ENCODE peak calls at places on chromosomes 7 and 10, in five cellular contexts. J is A549, W is left ventricle myocardium inferior, X is cardiac muscle cell, K is OCI-LY7. C is an unnamed sample.
A peak's percentile ranks its signal among the peaks of the same experiment; 100 is the strongest.

GRCh38 chr10:130438861-130439260 is 302.7 kb downstream of the GLRX3 start:
- DNase-seq in X (no peak), J (no peak), W (no peak), K (no peak), C (no peak)

GRCh38 chr7:47912332-47912731 is 35.9 kb downstream of the PKD1L1 start:
- DNase-seq in J (no peak), W (no peak), X (no peak), K (no peak), C (no peak)

GRCh38 chr10:73998623-73999622 is 1.0 kb downstream of the VCL start:
- DNase-seq in K (peak; percentile 52), W (peak; percentile 47), J (peak; percentile 74), X (peak; percentile 75), C (peak; percentile 79)

GRCh38 chr10:100723769-100724530 is 21.4 kb upstream of the PAX2 start:
- DNase-seq in J (no peak), K (no peak), X (no peak), W (no peak), C (no peak)

GRCh38 chr7:381211-382117 is 91.5 kb downstream of the FOXL3 start:
- DNase-seq in J (no peak), X (no peak), W (no peak), K (no peak), C (peak; percentile 8)

GRCh38 chr10:58637372-58637771 is 124.7 kb downstream of the BICC1 start:
- DNase-seq in K (no peak), X (peak; percentile 87), W (no peak), J (peak; percentile 71), C (no peak)

GRCh38 chr7:30193333-30193943 is 58.7 kb downstream of the MTURN start:
- DNase-seq in X (no peak), K (no peak), W (no peak), J (no peak), C (no peak)

GRCh38 chr10:49521062-49521461 is 17.9 kb downstream of the ERCC6 start:
- DNase-seq in W (no peak), J (no peak), K (no peak), X (no peak), C (no peak)

GRCh38 chr10:9211228-9211627 is 1156.7 kb downstream of the GATA3 start:
- DNase-seq in X (peak; percentile 5), W (no peak), J (peak; percentile 16), K (no peak), C (no peak)

GRCh38 chr10:113041841-113042745 is 92.0 kb downstream of the TCF7L2 start:
- DNase-seq in X (no peak), J (no peak), W (no peak), K (no peak), C (no peak)

GRCh38 chr10:46787321-46787615 is 124.0 kb upstream of the PTPN20 start:
- DNase-seq in K (peak; percentile 19), X (peak; percentile 51), J (peak; percentile 46), W (no peak), C (no peak)

GRCh38 chr10:6204063-6204340 is 1.3 kb downstream of the PFKFB3 start:
- DNase-seq in X (no peak), K (peak; percentile 52), J (no peak), W (no peak), C (no peak)

GRCh38 chr7:110090113-110090820 is 1000.7 kb upstream of the LRRN3 start:
- DNase-seq in J (peak; percentile 42), K (peak; percentile 1), W (no peak), X (peak; percentile 11), C (no peak)

GRCh38 chr7:107660381-107661080 is at the start of gene SLC26A4:
- DNase-seq in W (no peak), J (no peak), X (peak; percentile 5), K (no peak), C (no peak)

GRCh38 chr7:22417841-22418240 is 60.9 kb upstream of the RAPGEF5 start:
- DNase-seq in X (no peak), K (no peak), J (no peak), W (no peak), C (no peak)

GRCh38 chr7:22419488-22419887 is 62.5 kb upstream of the RAPGEF5 start:
- DNase-seq in K (no peak), X (no peak), J (no peak), W (no peak), C (no peak)

GRCh38 chr7:22420973-22421635 is 64.2 kb upstream of the RAPGEF5 start:
- DNase-seq in X (peak; percentile 12), K (no peak), W (no peak), J (no peak), C (no peak)

GRCh38 chr7:22418251-22419046 is 61.5 kb upstream of the RAPGEF5 start:
- DNase-seq in J (no peak), W (no peak), X (no peak), K (no peak), C (no peak)

GRCh38 chr7:22420008-22420407 is 63.1 kb upstream of the RAPGEF5 start:
- DNase-seq in X (no peak), J (no peak), W (no peak), K (no peak), C (no peak)
- H3K27ac ChIP-seq in X (no peak overlapping the region), J (no peak overlapping the region), W (no peak overlapping the region), K (no peak overlapping the region), C (no peak overlapping the region)

GRCh38 chr10:103653581-103654020 is 160.1 kb downstream of the NEURL1 start:
- DNase-seq in W (no peak), J (no peak), K (no peak), X (no peak), C (no peak)
- H3K27ac ChIP-seq in W (peak overlapping the region; percentile 74), J (no peak overlapping the region), K (no peak overlapping the region), X (no peak overlapping the region), C (peak overlapping the region; percentile 61)

GRCh38 chr10:45279702-45280101 is 35.7 kb downstream of the OR13A1 start:
- DNase-seq in J (no peak), X (no peak), K (no peak), W (no peak), C (no peak)

GRCh38 chr10:45280113-45280512 is 35.3 kb downstream of the OR13A1 start:
- DNase-seq in K (no peak), X (peak; percentile 6), J (no peak), W (no peak), C (no peak)

GRCh38 chr10:45278860-45279498 is 36.4 kb downstream of the OR13A1 start:
- DNase-seq in X (no peak), K (no peak), J (no peak), W (no peak), C (no peak)

DNA sequence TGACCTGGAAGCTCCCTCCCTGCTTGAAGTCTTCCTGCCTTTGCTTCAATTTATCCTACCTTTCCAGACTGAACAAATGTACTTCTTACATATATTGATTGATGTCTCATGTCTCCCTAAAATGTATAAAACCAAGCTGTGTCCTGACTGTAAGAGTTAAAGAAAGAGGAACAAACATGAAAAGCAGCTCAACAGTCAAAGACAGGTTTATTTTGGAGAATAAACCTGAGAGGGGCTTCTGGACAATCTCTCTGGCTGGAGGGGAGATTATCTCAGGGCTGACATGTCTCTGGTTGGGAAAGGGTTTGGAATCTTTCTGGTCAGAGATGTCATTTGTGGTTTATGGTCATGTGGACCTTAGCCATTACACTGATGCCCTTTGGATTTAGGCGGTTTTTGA is 41.0 kb downstream of the OR13A1 start:
- DNase-seq in K (no peak), X (no peak), W (no peak), J (no peak), C (no peak)
- H3K27ac ChIP-seq in K (no peak overlapping the region), X (no peak overlapping the region), W (no peak overlapping the region), J (no peak overlapping the region), C (no peak overlapping the region)

DNA sequence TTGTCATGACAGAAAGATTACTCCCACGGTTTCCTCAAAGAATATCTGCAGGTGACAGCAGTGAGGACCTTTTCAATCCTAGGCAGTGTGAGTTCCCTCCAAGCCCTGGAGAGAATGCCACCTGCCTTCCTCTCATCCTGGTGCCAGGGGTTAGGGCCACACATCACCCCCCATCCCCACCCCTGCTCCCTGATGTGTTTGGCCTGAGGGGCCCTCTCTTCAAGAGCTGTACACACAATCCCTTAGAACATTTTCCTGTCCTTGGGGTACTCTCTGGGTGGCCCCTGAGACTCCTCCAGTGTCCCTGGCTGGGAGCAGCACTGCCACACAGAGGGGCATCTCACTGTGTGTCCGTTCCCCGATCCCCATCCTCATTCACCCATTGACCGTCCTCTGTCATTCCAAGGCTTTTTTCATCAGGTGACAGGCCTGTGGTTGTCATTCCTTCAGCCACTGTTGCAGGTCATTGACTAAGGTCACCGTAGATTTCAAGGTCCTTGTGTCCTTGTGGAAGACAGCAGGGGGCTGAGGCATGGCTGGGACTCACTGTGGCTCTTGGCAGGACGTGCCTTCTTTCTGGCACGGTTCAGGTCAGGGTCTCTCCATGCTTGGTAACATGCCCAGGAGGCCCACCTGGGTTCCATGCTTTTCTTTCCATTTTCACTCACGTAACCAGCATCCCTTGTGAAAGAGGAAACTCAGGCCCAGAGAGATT is 26.9 kb upstream of the BTBD16 start:
- DNase-seq in J (no peak), W (no peak), X (no peak), K (no peak), C (peak; percentile 54)
- H3K27ac ChIP-seq in J (no peak overlapping the region), W (peak overlapping the region; percentile 54), X (peak overlapping the region; percentile 32), K (no peak overlapping the region), C (no peak overlapping the region)

DNA sequence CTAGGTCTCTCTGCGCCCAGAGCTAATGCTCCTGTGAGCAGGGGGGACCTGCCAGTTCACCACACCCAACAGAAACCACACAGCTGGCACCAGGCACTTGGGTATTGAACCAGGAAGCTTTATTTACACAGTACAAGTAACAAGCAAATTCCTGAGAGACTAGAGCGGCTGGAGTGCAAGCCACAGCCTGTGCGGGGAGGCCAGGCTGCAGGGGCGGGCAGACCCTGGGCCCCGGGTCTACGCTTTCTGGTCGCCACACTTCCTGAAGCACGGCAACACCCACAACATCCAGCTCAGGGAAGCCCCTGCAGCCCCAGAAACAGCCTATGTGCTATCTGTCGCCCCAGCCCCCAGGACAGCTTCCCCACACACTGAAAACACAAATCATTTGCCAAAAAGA is 125.0 kb downstream of the FAM53B start:
- DNase-seq in W (no peak), K (no peak), J (no peak), X (no peak), C (no peak)
- H3K27ac ChIP-seq in W (no peak overlapping the region), K (peak overlapping the region; percentile 16), J (no peak overlapping the region), X (no peak overlapping the region), C (no peak overlapping the region)

GRCh38 chr7:151119902-151120301 is 33.6 kb downstream of the AGAP3 start:
- DNase-seq in K (no peak), X (no peak), J (no peak), W (no peak), C (no peak)
- H3K27ac ChIP-seq in K (no peak overlapping the region), X (no peak overlapping the region), J (no peak overlapping the region), W (no peak overlapping the region), C (no peak overlapping the region)

GRCh38 chr10:35135861-35136260 is 9.2 kb downstream of the CREM start:
- DNase-seq in K (peak; percentile 61), W (no peak), J (no peak), X (no peak), C (no peak)

GRCh38 chr10:35140126-35140525 is 13.5 kb downstream of the CREM start:
- DNase-seq in X (peak; percentile 16), K (no peak), W (no peak), J (no peak), C (no peak)

GRCh38 chr10:35132727-35133126 is 6.1 kb downstream of the CREM start:
- DNase-seq in K (no peak), W (no peak), J (no peak), X (no peak), C (no peak)

GRCh38 chr10:35133586-35133985 is 6.9 kb downstream of the CREM start:
- DNase-seq in W (no peak), K (no peak), J (no peak), X (no peak), C (no peak)

GRCh38 chr10:35136263-35136815 is 9.7 kb downstream of the CREM start:
- DNase-seq in J (no peak), X (no peak), W (no peak), K (peak; percentile 71), C (no peak)
- H3K27ac ChIP-seq in J (no peak overlapping the region), X (peak overlapping the region; percentile 69), W (no peak overlapping the region), K (peak overlapping the region; percentile 7), C (no peak overlapping the region)

C was measured in tibial artery.